ENCODE peak calls at places on chromosome 15, in nine cellular contexts. W is esophagus muscularis mucosa, B is upper lobe of left lung, R is GM23338, P is endothelial cell of umbilical vein, N is stomach, C is HepG2, K is SK-N-SH, U is HCT116. V is an unnamed sample.

GRCh38 chr15:49116108-49116507 is 39.3 kb downstream of the COPS2 start:
- DNase-seq in B (no peak), P (no peak), W (no peak), R (no peak), U (no peak), C (no peak), N (no peak), K (no peak), V (no peak)

GRCh38 chr15:87416591-87417257 is 839.8 kb downstream of the NTRK3 start:
- DNase-seq in R (no peak), W (no peak), N (no peak), B (no peak), U (no peak), P (no peak), K (peak; percentile 56), C (no peak), V (no peak)

GRCh38 chr15:80160570-80161156 is 7.9 kb downstream of the FAH start:
- DNase-seq in W (no peak), K (no peak), R (no peak), C (peak; percentile 87), P (peak; percentile 77), U (no peak), N (no peak), B (peak; percentile 94), V (peak; percentile 50)

GRCh38 chr15:43648649-43649429 is at the start of gene CATSPER2:
- DNase-seq in R (peak; percentile 34), W (no peak), C (no peak), U (no peak), K (no peak), N (no peak), B (no peak), P (no peak), V (no peak)

GRCh38 chr15:37102315-37103021 is 2.1 kb upstream of the MEIS2 start:
- DNase-seq in C (no peak), B (no peak), U (no peak), K (no peak), P (peak; percentile 51), R (peak; percentile 85), N (no peak), W (no peak), V (no peak)

GRCh38 chr15:94110476-94111130 is 120.8 kb upstream of the MCTP2 start:
- DNase-seq in C (peak; percentile 2), K (no peak), B (no peak), R (peak; percentile 26), W (no peak), N (no peak), P (no peak), U (no peak), V (no peak)

GRCh38 chr15:73800662-73801345 is 47.7 kb upstream of the INSYN1 start:
- DNase-seq in W (no peak), B (no peak), N (no peak), C (no peak), K (no peak), U (no peak), R (no peak), P (peak; percentile 36), V (no peak)

GRCh38 chr15:100572362-100572983 is 29.5 kb downstream of the LINS1 start:
- DNase-seq in K (no peak), P (peak; percentile 16), U (no peak), B (no peak), R (peak; percentile 4), W (no peak), N (no peak), C (no peak), V (no peak)

GRCh38 chr15:72168131-72168825 is 29.3 kb downstream of the GRAMD2A start:
- DNase-seq in B (no peak), N (peak; percentile 34), K (no peak), P (no peak), U (no peak), C (no peak), W (no peak), R (peak; percentile 20), V (no peak)

GRCh38 chr15:39631357-39631756 is 50.5 kb downstream of the THBS1 start:
- DNase-seq in P (no peak), W (no peak), K (no peak), N (no peak), R (no peak), B (no peak), U (no peak), C (no peak), V (no peak)

GRCh38 chr15:100092034-100092433 is 249.7 kb downstream of the ADAMTS17 start:
- DNase-seq in P (no peak), W (peak; percentile 72), R (no peak), K (no peak), B (no peak), C (no peak), N (no peak), U (no peak), V (no peak)

GRCh38 chr15:70869346-70869745 is 15.4 kb upstream of the LARP6 start:
- DNase-seq in N (no peak), K (peak; percentile 63), W (no peak), R (no peak), P (no peak), C (no peak), U (no peak), B (no peak), V (no peak)

GRCh38 chr15:69074011-69074842 is 59.7 kb downstream of the NOX5 start:
- DNase-seq in P (peak; percentile 70), C (peak; percentile 20), W (no peak), R (peak; percentile 84), U (no peak), N (peak; percentile 71), B (peak; percentile 84), K (peak; percentile 82), V (peak; percentile 75)
- TF ChIP-seq POLR2AphosphoS5 in P (peak; percentile 70), C (no peak), W (no peak), R (peak; percentile 77), U (peak; percentile 65), N (no peak), B (no peak), K (peak; percentile 85), V (peak; percentile 51)

GRCh38 chr15:41861736-41862356 is 23.2 kb downstream of the PLA2G4B start:
- DNase-seq in C (no peak), B (no peak), P (no peak), N (no peak), W (no peak), K (no peak), U (no peak), R (no peak), V (no peak)

GRCh38 chr15:41857316-41857715 is 18.7 kb downstream of the PLA2G4B start:
- DNase-seq in K (no peak), R (no peak), C (no peak), U (no peak), N (peak; percentile 75), B (no peak), P (no peak), W (no peak), V (no peak)

GRCh38 chr15:41862515-41863116 is 24.0 kb downstream of the PLA2G4B start:
- DNase-seq in U (peak; percentile 15), K (no peak), W (no peak), R (peak; percentile 62), P (no peak), C (peak; percentile 20), N (peak; percentile 91), B (peak; percentile 85), V (peak; percentile 73)

GRCh38 chr15:41858756-41859155 is 20.1 kb downstream of the PLA2G4B start:
- DNase-seq in B (no peak), U (no peak), K (no peak), P (no peak), N (no peak), R (peak; percentile 41), C (no peak), W (no peak), V (no peak)

GRCh38 chr15:41860049-41860828 is 21.6 kb downstream of the PLA2G4B start:
- DNase-seq in K (no peak), U (no peak), W (no peak), N (no peak), C (peak; percentile 48), P (no peak), R (no peak), B (no peak), V (no peak)
- TF ChIP-seq POLR2AphosphoS5 in K (no peak), U (no peak), W (no peak), N (no peak), C (no peak), P (no peak), R (no peak), B (no peak), V (no peak)

GRCh38 chr15:23797747-23798157 is 110.6 kb upstream of the NDN start:
- DNase-seq in K (no peak), C (no peak), N (no peak), P (no peak), R (peak; percentile 2), B (no peak), W (no peak), U (no peak), V (no peak)
- TF ChIP-seq POLR2AphosphoS5 in K (no peak), C (no peak), N (no peak), P (no peak), R (no peak), B (no peak), W (no peak), U (no peak), V (no peak)

GRCh38 chr15:59124261-59124660 is 19.3 kb downstream of the CCNB2 start:
- DNase-seq in U (no peak), N (no peak), R (no peak), P (no peak), W (no peak), C (no peak), K (no peak), B (no peak), V (peak; percentile 76)
- TF ChIP-seq POLR2AphosphoS5 in U (no peak), N (no peak), R (no peak), P (no peak), W (no peak), C (no peak), K (no peak), B (no peak), V (no peak)

GRCh38 chr15:89128320-89129122 is 40.3 kb downstream of the ABHD2 start:
- DNase-seq in U (no peak), B (no peak), R (no peak), W (no peak), N (no peak), P (no peak), K (no peak), C (peak; percentile 33), V (no peak)
- TF ChIP-seq POLR2AphosphoS5 in U (no peak), B (no peak), R (no peak), W (no peak), N (no peak), P (no peak), K (no peak), C (no peak), V (no peak)